ENCODE peak calls at places on chromosomes 7 and 10, in four cellular contexts. One of them, this sample, is unnamed.
A peak's percentile ranks its signal among the peaks of the same experiment; 100 is the strongest.

GRCh38 chr10:97844672-97845071 is 5.0 kb upstream of the GOLGA7B start:
- DNase-seq in tibial nerve: no peak
- DNase-seq in cardiac muscle cell: no peak
- DNase-seq in psoas muscle: no peak
- DNase-seq in this sample: no peak

GRCh38 chr10:113880236-113880635 is 25.8 kb downstream of the NHLRC2 start:
- DNase-seq in tibial nerve: no peak
- DNase-seq in cardiac muscle cell: no peak
- DNase-seq in psoas muscle: no peak
- DNase-seq in this sample: no peak

GRCh38 chr10:126673565-126673964 is 3.1 kb upstream of the C10orf90 start:
- DNase-seq in tibial nerve: no peak
- DNase-seq in cardiac muscle cell: no peak
- DNase-seq in psoas muscle: no peak
- DNase-seq in this sample: no peak

GRCh38 chr7:142357953-142358520 is 100.2 kb upstream of the PRSS58 start:
- DNase-seq in tibial nerve: no peak
- DNase-seq in cardiac muscle cell: peak; percentile 86
- DNase-seq in psoas muscle: no peak
- DNase-seq in this sample: no peak

GRCh38 chr7:45161138-45161537 is 3.5 kb downstream of the RAMP3 start:
- DNase-seq in tibial nerve: no peak
- DNase-seq in cardiac muscle cell: no peak
- DNase-seq in psoas muscle: no peak
- DNase-seq in this sample: no peak

GRCh38 chr7:132703742-132704141 is 127.5 kb upstream of the PLXNA4 start:
- DNase-seq in tibial nerve: no peak
- DNase-seq in cardiac muscle cell: no peak
- DNase-seq in psoas muscle: no peak
- DNase-seq in this sample: no peak

GRCh38 chr10:78470267-78471103 is 436.8 kb downstream of the RPS24 start:
- DNase-seq in tibial nerve: no peak
- DNase-seq in cardiac muscle cell: no peak
- DNase-seq in psoas muscle: no peak
- DNase-seq in this sample: no peak

GRCh38 chr10:48694371-48695030 is 9.8 kb downstream of the WDFY4 start:
- DNase-seq in tibial nerve: no peak
- DNase-seq in cardiac muscle cell: no peak
- DNase-seq in psoas muscle: no peak
- DNase-seq in this sample: no peak

GRCh38 chr7:28093617-28094232 is 86.9 kb downstream of the JAZF1 start:
- DNase-seq in tibial nerve: peak; percentile 78
- DNase-seq in cardiac muscle cell: peak; percentile 84
- DNase-seq in psoas muscle: peak; percentile 77
- DNase-seq in this sample: peak; percentile 83

GRCh38 chr10:100315603-100316002 is 14.4 kb downstream of the PKD2L1 start:
- DNase-seq in tibial nerve: no peak
- DNase-seq in cardiac muscle cell: no peak
- DNase-seq in psoas muscle: no peak
- DNase-seq in this sample: no peak

GRCh38 chr10:132776821-132777220 is 9.1 kb downstream of the NKX6-2 start:
- DNase-seq in tibial nerve: no peak
- DNase-seq in cardiac muscle cell: no peak
- DNase-seq in psoas muscle: no peak
- DNase-seq in this sample: no peak

GRCh38 chr7:39186131-39186530 is 208.4 kb downstream of the POU6F2 start:
- DNase-seq in tibial nerve: no peak
- DNase-seq in cardiac muscle cell: no peak
- DNase-seq in psoas muscle: no peak
- DNase-seq in this sample: no peak

GRCh38 chr7:139118234-139118802 is 8.8 kb upstream of the ZC3HAV1 start:
- DNase-seq in tibial nerve: no peak
- DNase-seq in cardiac muscle cell: peak; percentile 41
- DNase-seq in psoas muscle: no peak
- DNase-seq in this sample: no peak

GRCh38 chr10:73044378-73045285 is 52.0 kb downstream of the P4HA1 start:
- DNase-seq in tibial nerve: no peak
- DNase-seq in cardiac muscle cell: peak; percentile 88
- DNase-seq in psoas muscle: no peak
- DNase-seq in this sample: no peak

GRCh38 chr10:13382759-13383753 is 35.0 kb upstream of the SEPHS1 start:
- DNase-seq in tibial nerve: no peak
- DNase-seq in cardiac muscle cell: peak; percentile 1
- DNase-seq in psoas muscle: no peak
- DNase-seq in this sample: no peak

GRCh38 chr10:130054021-130054420 is 56.6 kb downstream of the C10orf143 start:
- DNase-seq in tibial nerve: no peak
- DNase-seq in cardiac muscle cell: no peak
- DNase-seq in psoas muscle: no peak
- DNase-seq in this sample: no peak

GRCh38 chr10:29618341-29619171 is 16.2 kb downstream of the SVIL start:
- DNase-seq in tibial nerve: no peak
- DNase-seq in cardiac muscle cell: peak; percentile 29
- DNase-seq in psoas muscle: peak; percentile 59
- DNase-seq in this sample: peak; percentile 55

GRCh38 chr10:26214538-26215461 is 1.8 kb upstream of the GAD2 start:
- DNase-seq in tibial nerve: no peak
- DNase-seq in cardiac muscle cell: no peak
- DNase-seq in psoas muscle: no peak
- DNase-seq in this sample: no peak

GRCh38 chr10:59465089-59465488 is 102.7 kb upstream of the FAM13C start:
- DNase-seq in tibial nerve: no peak
- DNase-seq in cardiac muscle cell: peak; percentile 61
- DNase-seq in psoas muscle: no peak
- DNase-seq in this sample: no peak

GRCh38 chr10:104318810-104319684 is 19.2 kb downstream of the ITPRIP start:
- DNase-seq in tibial nerve: peak; percentile 43
- DNase-seq in cardiac muscle cell: peak; percentile 55
- DNase-seq in psoas muscle: no peak
- DNase-seq in this sample: peak; percentile 74

GRCh38 chr10:50919010-50919409 is 33.6 kb upstream of the A1CF start:
- DNase-seq in tibial nerve: no peak
- DNase-seq in cardiac muscle cell: peak; percentile 8
- DNase-seq in psoas muscle: no peak
- DNase-seq in this sample: no peak

GRCh38 chr7:34224259-34224658 is 318.9 kb downstream of the BMPER start:
- DNase-seq in tibial nerve: no peak
- DNase-seq in cardiac muscle cell: no peak
- DNase-seq in psoas muscle: no peak
- DNase-seq in this sample: no peak

GRCh38 chr10:132477398-132478340 is 59.9 kb upstream of the INPP5A start:
- DNase-seq in tibial nerve: no peak
- DNase-seq in cardiac muscle cell: no peak
- DNase-seq in psoas muscle: no peak
- DNase-seq in this sample: no peak

GRCh38 chr7:450741-451140 is 68.9 kb downstream of the PDGFA start:
- DNase-seq in tibial nerve: no peak
- DNase-seq in cardiac muscle cell: no peak
- DNase-seq in psoas muscle: no peak
- DNase-seq in this sample: no peak

GRCh38 chr10:6269953-6270867 is 67.5 kb downstream of the PFKFB3 start:
- DNase-seq in tibial nerve: no peak
- DNase-seq in cardiac muscle cell: no peak
- DNase-seq in psoas muscle: no peak
- DNase-seq in this sample: no peak

GRCh38 chr7:91182819-91183405 is 81.3 kb upstream of the FZD1 start:
- DNase-seq in tibial nerve: no peak
- DNase-seq in cardiac muscle cell: peak; percentile 61
- DNase-seq in psoas muscle: no peak
- DNase-seq in this sample: no peak

GRCh38 chr7:111765936-111766643 is 203.8 kb upstream of the IMMP2L start:
- DNase-seq in tibial nerve: no peak
- DNase-seq in cardiac muscle cell: no peak
- DNase-seq in psoas muscle: no peak
- DNase-seq in this sample: no peak

GRCh38 chr10:123559066-123559822 is 106.9 kb upstream of the GPR26 start:
- DNase-seq in tibial nerve: peak; percentile 46
- DNase-seq in cardiac muscle cell: peak; percentile 72
- DNase-seq in psoas muscle: peak; percentile 65
- DNase-seq in this sample: peak; percentile 24

GRCh38 chr10:29344073-29344820 is 55.4 kb downstream of the LYZL1 start:
- DNase-seq in tibial nerve: peak; percentile 34
- DNase-seq in cardiac muscle cell: peak; percentile 53
- DNase-seq in psoas muscle: peak; percentile 33
- DNase-seq in this sample: no peak

GRCh38 chr10:77093126-77093525 is 544.5 kb downstream of the KCNMA1 start:
- DNase-seq in tibial nerve: no peak
- DNase-seq in cardiac muscle cell: no peak
- DNase-seq in psoas muscle: no peak
- DNase-seq in this sample: no peak
- H3K27ac ChIP-seq in tibial nerve: no peak overlapping the region
- H3K27ac ChIP-seq in cardiac muscle cell: no peak overlapping the region
- H3K27ac ChIP-seq in psoas muscle: no peak overlapping the region
- H3K27ac ChIP-seq in this sample: no peak overlapping the region

GRCh38 chr7:141073641-141074161 is at the start of gene TMEM178B:
- DNase-seq in tibial nerve: no peak
- DNase-seq in cardiac muscle cell: no peak
- DNase-seq in psoas muscle: peak; percentile 19
- DNase-seq in this sample: no peak
- H3K27ac ChIP-seq in tibial nerve: no peak within 1 kb of the TSS
- H3K27ac ChIP-seq in cardiac muscle cell: no peak within 1 kb of the TSS
- H3K27ac ChIP-seq in psoas muscle: peak within 1 kb of the TSS; percentile 71
- H3K27ac ChIP-seq in this sample: peak within 1 kb of the TSS; percentile 39

GRCh38 chr7:55069271-55069792 is 50.5 kb downstream of the EGFR start:
- DNase-seq in tibial nerve: no peak
- DNase-seq in cardiac muscle cell: no peak
- DNase-seq in psoas muscle: no peak
- DNase-seq in this sample: no peak

GRCh38 chr7:55071411-55072188 is 52.8 kb downstream of the EGFR start:
- DNase-seq in tibial nerve: no peak
- DNase-seq in cardiac muscle cell: peak; percentile 71
- DNase-seq in psoas muscle: no peak
- DNase-seq in this sample: no peak

GRCh38 chr7:55072251-55072650 is 53.4 kb downstream of the EGFR start:
- DNase-seq in tibial nerve: no peak
- DNase-seq in cardiac muscle cell: no peak
- DNase-seq in psoas muscle: no peak
- DNase-seq in this sample: no peak

GRCh38 chr7:55070839-55071238 is 52.0 kb downstream of the EGFR start:
- DNase-seq in tibial nerve: no peak
- DNase-seq in cardiac muscle cell: no peak
- DNase-seq in psoas muscle: no peak
- DNase-seq in this sample: no peak

GRCh38 chr7:55070271-55070743 is 51.5 kb downstream of the EGFR start:
- DNase-seq in tibial nerve: no peak
- DNase-seq in cardiac muscle cell: no peak
- DNase-seq in psoas muscle: no peak
- DNase-seq in this sample: no peak
- H3K27ac ChIP-seq in tibial nerve: peak overlapping the region; percentile 28
- H3K27ac ChIP-seq in cardiac muscle cell: no peak overlapping the region
- H3K27ac ChIP-seq in psoas muscle: peak overlapping the region; percentile 76
- H3K27ac ChIP-seq in this sample: peak overlapping the region; percentile 47

GRCh38 chr7:17139081-17139480 is 159.4 kb upstream of the AHR start:
- DNase-seq in tibial nerve: no peak
- DNase-seq in cardiac muscle cell: no peak
- DNase-seq in psoas muscle: no peak
- DNase-seq in this sample: no peak
- H3K27ac ChIP-seq in tibial nerve: no peak overlapping the region
- H3K27ac ChIP-seq in cardiac muscle cell: no peak overlapping the region
- H3K27ac ChIP-seq in psoas muscle: no peak overlapping the region
- H3K27ac ChIP-seq in this sample: no peak overlapping the region

GRCh38 chr10:87751274-87751673 is 66.8 kb downstream of the ATAD1 start:
- DNase-seq in tibial nerve: no peak
- DNase-seq in cardiac muscle cell: no peak
- DNase-seq in psoas muscle: no peak
- DNase-seq in this sample: no peak
- H3K27ac ChIP-seq in tibial nerve: no peak overlapping the region
- H3K27ac ChIP-seq in cardiac muscle cell: no peak overlapping the region
- H3K27ac ChIP-seq in psoas muscle: no peak overlapping the region
- H3K27ac ChIP-seq in this sample: no peak overlapping the region

DNA sequence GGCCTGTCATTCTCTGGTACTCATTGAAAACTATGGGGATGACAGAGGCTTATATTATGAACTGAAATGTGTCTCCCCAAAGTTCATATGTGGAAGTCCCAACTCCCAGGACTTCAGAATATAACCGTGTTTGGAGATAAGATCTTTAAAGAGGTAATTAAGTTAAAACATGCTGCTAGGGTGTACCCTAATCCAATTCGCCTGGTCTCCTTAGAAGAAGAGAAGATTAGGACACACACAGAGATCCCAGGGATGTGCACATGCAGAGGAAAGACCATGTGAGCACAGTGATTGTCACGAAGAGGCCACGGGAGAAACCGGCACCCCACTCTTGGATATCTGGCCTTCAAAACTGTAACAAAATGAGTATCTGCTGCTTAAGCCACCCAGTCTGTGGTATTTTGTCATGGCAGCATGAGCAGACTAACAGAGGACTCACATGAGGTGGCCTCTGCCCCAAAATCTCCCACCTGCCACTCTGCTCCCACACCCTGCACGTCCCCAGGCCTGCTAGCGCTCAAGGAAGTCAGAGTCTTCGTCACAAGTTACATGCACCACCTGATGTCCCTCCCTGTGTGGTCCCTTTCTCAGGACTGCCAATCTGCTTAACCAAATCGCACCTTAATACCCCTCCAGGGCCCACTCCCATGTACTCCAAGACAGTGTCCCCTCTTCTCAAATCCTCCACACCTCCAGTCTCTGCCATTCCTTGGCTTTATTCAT is 26.8 kb downstream of the PLAC9 start:
- DNase-seq in tibial nerve: no peak
- DNase-seq in cardiac muscle cell: no peak
- DNase-seq in psoas muscle: no peak
- DNase-seq in this sample: no peak
- H3K27ac ChIP-seq in tibial nerve: no peak overlapping the region
- H3K27ac ChIP-seq in cardiac muscle cell: no peak overlapping the region
- H3K27ac ChIP-seq in psoas muscle: peak overlapping the region; percentile 95
- H3K27ac ChIP-seq in this sample: peak overlapping the region; percentile 90

GRCh38 chr10:4736183-4736582 is 89.8 kb upstream of the AKR1E2 start:
- DNase-seq in tibial nerve: no peak
- DNase-seq in cardiac muscle cell: no peak
- DNase-seq in psoas muscle: no peak
- DNase-seq in this sample: no peak
- H3K27ac ChIP-seq in tibial nerve: no peak overlapping the region
- H3K27ac ChIP-seq in cardiac muscle cell: no peak overlapping the region
- H3K27ac ChIP-seq in psoas muscle: no peak overlapping the region
- H3K27ac ChIP-seq in this sample: no peak overlapping the region

GRCh38 chr10:62632071-62632809 is 172.3 kb upstream of the ADO start:
- DNase-seq in tibial nerve: no peak
- DNase-seq in cardiac muscle cell: peak; percentile 8
- DNase-seq in psoas muscle: no peak
- DNase-seq in this sample: no peak
- H3K27ac ChIP-seq in tibial nerve: no peak overlapping the region
- H3K27ac ChIP-seq in cardiac muscle cell: no peak overlapping the region
- H3K27ac ChIP-seq in psoas muscle: no peak overlapping the region
- H3K27ac ChIP-seq in this sample: no peak overlapping the region